ENCODE peak calls at places on chromosome 18, in eight cellular contexts. N is AG08396; G is GM10248; X is activated T-cell treated with anti-CD3 and anti-CD28 coated beads, Interleukin-2, amount 50 U/mL, for 48 hours; I is COR-L47; U is activated CD4-positive, alpha-beta T cell treated with anti-CD3 and anti-CD28 coated beads for 1 hour; F is ACHN; J is caudate nucleus. C is an unnamed sample.

GRCh38 chr18:51151185-51151567 is 46.3 kb downstream of the MEX3C start:
- DNase-seq in X (no peak), I (no peak), N (no peak), G (no peak), J (no peak), F (no peak), U (no peak), C (no peak)

GRCh38 chr18:36688020-36688965 is 140.5 kb downstream of the TPGS2 start:
- DNase-seq in X (peak), U (no peak), I (peak), J (peak), F (peak), N (peak), G (peak), C (peak)

GRCh38 chr18:26051845-26052244 is 38.6 kb downstream of the SS18 start:
- DNase-seq in I (peak), X (no peak), J (no peak), U (no peak), N (no peak), G (no peak), F (no peak), C (no peak)

GRCh38 chr18:62386091-62386490 is 61.0 kb downstream of the TNFRSF11A start:
- DNase-seq in F (no peak), I (no peak), J (no peak), N (no peak), X (no peak), U (no peak), G (no peak), C (no peak)

GRCh38 chr18:13241893-13242175 is 23.3 kb downstream of the LDLRAD4 start:
- DNase-seq in G (no peak), X (peak), N (no peak), J (no peak), I (no peak), U (no peak), F (no peak), C (no peak)

GRCh38 chr18:57353940-57354461 is 1.6 kb downstream of the ST8SIA3 start:
- DNase-seq in G (peak), X (peak), F (peak), J (no peak), N (peak), I (peak), U (no peak), C (peak)

GRCh38 chr18:39751926-39752325 is 2186.3 kb upstream of the CELF4 start:
- DNase-seq in N (no peak), G (no peak), U (no peak), F (no peak), X (no peak), J (no peak), I (no peak), C (no peak)

GRCh38 chr18:77479047-77479446 is 229.4 kb downstream of the GALR1 start:
- DNase-seq in G (no peak), U (no peak), X (no peak), I (no peak), J (no peak), N (no peak), F (no peak), C (no peak)

GRCh38 chr18:64032312-64032711 is 62.4 kb downstream of the SERPINB8 start:
- DNase-seq in X (no peak), N (no peak), I (no peak), J (no peak), F (no peak), G (no peak), U (no peak), C (no peak)

GRCh38 chr18:68439672-68440071 is 275.2 kb downstream of the TMX3 start:
- DNase-seq in G (no peak), J (no peak), X (no peak), U (no peak), N (no peak), I (no peak), F (no peak), C (no peak)

GRCh38 chr18:64132871-64133270 is 16.0 kb downstream of the LINC00305 start:
- DNase-seq in G (no peak), X (no peak), I (no peak), F (no peak), J (no peak), U (no peak), N (no peak), C (no peak)

GRCh38 chr18:33839452-33840225 is 261.6 kb downstream of the ASXL3 start:
- DNase-seq in I (peak), U (no peak), F (peak), X (no peak), N (peak), G (peak), J (no peak), C (peak)

GRCh38 chr18:48531979-48532378 is 6.9 kb upstream of the CTIF start:
- DNase-seq in J (no peak), N (no peak), F (no peak), I (no peak), U (no peak), X (no peak), G (no peak), C (no peak)

GRCh38 chr18:12302391-12303147 is 5.5 kb upstream of the TUBB6 start:
- DNase-seq in J (no peak), G (no peak), N (no peak), F (no peak), U (no peak), X (no peak), I (no peak), C (no peak)

GRCh38 chr18:59502222-59502898 is 143.3 kb upstream of the LMAN1 start:
- DNase-seq in J (no peak), G (no peak), N (peak), U (no peak), I (no peak), F (no peak), X (no peak), C (no peak)